ENCODE peak calls at places on chromosomes 2 and 18, in nine cellular contexts. X is right cardiac atrium; L is keratinocyte; S is OCI-LY7; K is aorta; H is effector memory CD4-positive, alpha-beta T cell; N is breast epithelium; C is ovary; V is cardiac muscle cell. F is an unnamed sample.

GRCh38 chr18:48475635-48476549 is 62.9 kb upstream of the CTIF start:
- DNase-seq in X (peak), L (no peak), S (peak), K (no peak), H (no peak), N (no peak), C (peak), V (peak), F (peak)

GRCh38 chr2:26463252-26464207 is 14.4 kb downstream of the OTOF start:
- DNase-seq in X (no peak), L (no peak), S (no peak), K (peak), H (no peak), N (no peak), C (no peak), V (no peak), F (peak)

GRCh38 chr2:106885326-106885725 is 641 bp downstream of the ST6GAL2 start:
- DNase-seq in X (no peak), L (no peak), S (no peak), K (no peak), H (no peak), N (no peak), C (no peak), V (no peak), F (no peak)

GRCh38 chr2:25377822-25378421 is 36.2 kb upstream of the DNMT3A start:
- DNase-seq in X (no peak), L (no peak), S (no peak), K (peak), H (no peak), N (no peak), C (no peak), V (no peak), F (no peak)

GRCh38 chr18:70158992-70159717 is 46.3 kb downstream of the RTTN start:
- DNase-seq in X (no peak), L (no peak), S (no peak), K (no peak), H (no peak), N (no peak), C (no peak), V (no peak), F (no peak)

GRCh38 chr18:58580078-58580477 is 48.8 kb downstream of the ALPK2 start:
- DNase-seq in X (no peak), L (no peak), S (no peak), K (no peak), H (no peak), N (no peak), C (no peak), V (no peak), F (no peak)

GRCh38 chr18:72672364-72673151 is 128.4 kb upstream of the CBLN2 start:
- DNase-seq in X (no peak), L (no peak), S (peak), K (no peak), H (no peak), N (no peak), C (no peak), V (peak), F (no peak)

GRCh38 chr2:216298719-216299118 is 73.6 kb downstream of the MARCHF4 start:
- DNase-seq in X (no peak), L (no peak), S (no peak), K (no peak), H (no peak), N (no peak), C (no peak), V (peak), F (no peak)

GRCh38 chr2:174971868-174972781 is 33.1 kb downstream of the CHN1 start:
- DNase-seq in X (no peak), L (peak), S (no peak), K (no peak), H (no peak), N (no peak), C (no peak), V (peak), F (no peak)

GRCh38 chr2:139885921-139886498 is 1105.8 kb upstream of the NXPH2 start:
- DNase-seq in X (no peak), L (no peak), S (no peak), K (no peak), H (no peak), N (no peak), C (no peak), V (no peak), F (no peak)

GRCh38 chr2:104033399-104033798 is 820.5 kb upstream of the POU3F3 start:
- DNase-seq in X (no peak), L (no peak), S (peak), K (no peak), H (no peak), N (no peak), C (no peak), V (no peak), F (no peak)

GRCh38 chr2:14717131-14717530 is 84.6 kb downstream of the LRATD1 start:
- DNase-seq in X (no peak), L (no peak), S (no peak), K (no peak), H (no peak), N (no peak), C (no peak), V (no peak), F (no peak)

GRCh38 chr18:45386256-45386655 is 229.0 kb upstream of the SLC14A2 start:
- DNase-seq in X (peak), L (no peak), S (peak), K (no peak), H (no peak), N (no peak), C (no peak), V (peak), F (peak)

GRCh38 chr2:108950736-108951135 is 38.3 kb downstream of the EDAR start:
- DNase-seq in X (no peak), L (no peak), S (no peak), K (no peak), H (no peak), N (no peak), C (no peak), V (no peak), F (no peak)

GRCh38 chr2:42792087-42792582 is 248 bp downstream of the HAAO start:
- DNase-seq in X (no peak), L (no peak), S (no peak), K (no peak), H (no peak), N (no peak), C (no peak), V (no peak), F (no peak)

GRCh38 chr2:73984922-73985317 is 210 bp downstream of the TET3 start:
- DNase-seq in X (peak), L (no peak), S (no peak), K (peak), H (peak), N (no peak), C (peak), V (no peak), F (peak)

GRCh38 chr2:98016908-98017700 is 21.4 kb upstream of the TMEM131 start:
- DNase-seq in X (no peak), L (no peak), S (no peak), K (no peak), H (no peak), N (no peak), C (no peak), V (no peak), F (no peak)

GRCh38 chr2:30233142-30233961 is 2.0 kb downstream of the LBH start:
- DNase-seq in X (no peak), L (no peak), S (no peak), K (no peak), H (no peak), N (no peak), C (no peak), V (no peak), F (no peak)

GRCh38 chr2:126947090-126947404 is 48.4 kb downstream of the TEX51 start:
- DNase-seq in X (no peak), L (no peak), S (no peak), K (no peak), H (no peak), N (no peak), C (no peak), V (no peak), F (no peak)

GRCh38 chr2:2738276-2738675 is 407.2 kb upstream of the MYT1L start:
- DNase-seq in X (no peak), L (no peak), S (no peak), K (peak), H (no peak), N (no peak), C (no peak), V (no peak), F (no peak)

GRCh38 chr2:11319939-11320338 is 24.5 kb downstream of the ROCK2 start:
- DNase-seq in X (no peak), L (no peak), S (no peak), K (no peak), H (no peak), N (no peak), C (no peak), V (peak), F (no peak)

GRCh38 chr2:152924722-152925121 is 206.3 kb downstream of the ARL6IP6 start:
- DNase-seq in X (no peak), L (peak), S (no peak), K (no peak), H (no peak), N (peak), C (no peak), V (no peak), F (peak)

GRCh38 chr2:223860809-223861738 is 23.7 kb upstream of the AP1S3 start:
- DNase-seq in X (no peak), L (peak), S (no peak), K (no peak), H (no peak), N (no peak), C (no peak), V (peak), F (peak)

GRCh38 chr18:55405655-55406373 is 182.2 kb downstream of the TCF4 start:
- DNase-seq in X (peak), L (no peak), S (no peak), K (peak), H (no peak), N (no peak), C (peak), V (peak), F (peak)
- H3K27ac ChIP-seq in X (no peak), L (no peak), S (no peak), K (peak), H (no peak), N (peak), C (peak), V (peak), F (no peak)

GRCh38 chr18:80137976-80138375 is 28.9 kb downstream of the ADNP2 start:
- DNase-seq in X (no peak), L (no peak), S (no peak), K (no peak), H (no peak), N (no peak), C (no peak), V (no peak), F (no peak)
- H3K27ac ChIP-seq in X (no peak), L (no peak), S (no peak), K (no peak), H (no peak), N (no peak), C (no peak), V (no peak), F (no peak)

GRCh38 chr2:145543155-145543554 is 1023.2 kb upstream of the ZEB2 start:
- DNase-seq in X (no peak), L (no peak), S (no peak), K (no peak), H (no peak), N (no peak), C (no peak), V (no peak), F (no peak)

GRCh38 chr2:145543856-145544255 is 1023.9 kb upstream of the ZEB2 start:
- DNase-seq in X (no peak), L (no peak), S (no peak), K (no peak), H (no peak), N (no peak), C (no peak), V (no peak), F (no peak)

GRCh38 chr2:145541028-145541427 is 1021.1 kb upstream of the ZEB2 start:
- DNase-seq in X (no peak), L (no peak), S (no peak), K (no peak), H (no peak), N (no peak), C (no peak), V (no peak), F (no peak)

DNA sequence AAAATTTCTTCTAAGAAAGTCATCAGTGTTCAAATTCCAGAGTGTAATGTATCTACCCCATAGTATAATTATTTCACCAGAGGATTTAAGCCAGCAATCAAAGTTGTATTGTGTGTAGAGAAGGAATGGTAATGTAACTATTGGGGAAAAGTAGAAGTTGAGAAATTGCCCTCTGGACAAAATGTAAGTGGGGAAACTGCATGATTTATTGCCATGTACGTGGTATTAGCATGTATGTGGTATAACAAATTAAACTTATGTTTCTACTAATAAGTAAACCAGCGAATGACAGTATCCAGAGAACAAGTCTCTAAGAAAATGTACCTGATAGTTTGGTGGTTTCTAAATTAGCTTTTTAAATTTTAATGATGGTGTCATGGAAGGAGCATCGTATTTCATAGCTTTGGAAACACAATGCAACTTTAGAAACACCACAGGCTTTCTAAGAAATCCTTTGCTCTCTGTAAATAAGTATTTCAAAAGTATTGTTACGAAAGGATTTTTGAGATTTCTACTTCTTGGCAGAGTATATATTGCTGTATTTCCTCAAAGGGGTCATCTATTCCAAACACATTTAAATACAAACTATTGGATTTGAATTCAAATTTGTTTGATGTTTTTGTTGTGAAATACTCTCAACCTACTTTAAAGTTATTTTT is 1018.9 kb upstream of the ZEB2 start:
- DNase-seq in X (no peak), L (no peak), S (no peak), K (no peak), H (no peak), N (no peak), C (no peak), V (no peak), F (no peak)
- H3K27ac ChIP-seq in X (no peak), L (no peak), S (no peak), K (no peak), H (no peak), N (no peak), C (no peak), V (no peak), F (no peak)

GRCh38 chr2:150859872-150860271 is 372.4 kb upstream of the RND3 start:
- DNase-seq in X (no peak), L (no peak), S (no peak), K (no peak), H (no peak), N (no peak), C (no peak), V (no peak), F (no peak)
- H3K27ac ChIP-seq in X (no peak), L (no peak), S (no peak), K (no peak), H (no peak), N (no peak), C (no peak), V (no peak), F (no peak)

GRCh38 chr2:111702809-111703196 is 181.2 kb downstream of the ANAPC1 start:
- DNase-seq in X (no peak), L (no peak), S (no peak), K (no peak), H (no peak), N (no peak), C (no peak), V (no peak), F (no peak)
- H3K27ac ChIP-seq in X (no peak), L (no peak), S (peak), K (no peak), H (no peak), N (peak), C (no peak), V (no peak), F (no peak)